ENCODE peak calls at places on chromosomes 2 and 18, in ten cellular contexts. W is cardiac muscle cell; E is SJSA1; D is right atrium auricular region; U is ovary; Q is CD4-positive, alpha-beta T cell; T is endodermal cell; L is mesenchymal stem cell; V is thoracic aorta; N is heart left ventricle. A is an unnamed sample.

GRCh38 chr2:105248316-105249070 is 7.0 kb downstream of the GPR45 start:
- DNase-seq in W (no peak), E (no peak), D (no peak), U (no peak), Q (no peak), T (no peak), L (no peak), V (no peak), N (no peak), A (peak; percentile 23)

GRCh38 chr2:108182489-108182888 is 57.3 kb upstream of the SULT1C3 start:
- DNase-seq in W (peak; percentile 6), E (no peak), D (no peak), U (no peak), Q (no peak), T (peak; percentile 89), L (peak; percentile 9), V (no peak), N (no peak), A (no peak)

GRCh38 chr2:191100216-191100615 is 50.6 kb downstream of the STAT4 start:
- DNase-seq in W (no peak), E (no peak), D (no peak), U (no peak), Q (no peak), T (no peak), L (no peak), V (no peak), N (no peak), A (no peak)

GRCh38 chr2:169349528-169349927 is 12.8 kb downstream of the LRP2 start:
- DNase-seq in W (no peak), E (no peak), D (no peak), U (no peak), Q (no peak), T (no peak), L (no peak), V (no peak), N (no peak), A (no peak)

GRCh38 chr2:37784071-37784758 is 112.8 kb upstream of the CDC42EP3 start:
- DNase-seq in W (no peak), E (no peak), D (no peak), U (no peak), Q (no peak), T (no peak), L (no peak), V (no peak), N (no peak), A (no peak)

GRCh38 chr2:55772309-55772980 is 78.8 kb upstream of the PNPT1 start:
- DNase-seq in W (no peak), E (no peak), D (no peak), U (no peak), Q (no peak), T (no peak), L (no peak), V (no peak), N (no peak), A (no peak)

GRCh38 chr18:53909668-53910067 is 314.8 kb downstream of the MBD2 start:
- DNase-seq in W (no peak), E (peak; percentile 51), D (no peak), U (no peak), Q (no peak), T (no peak), L (peak; percentile 4), V (no peak), N (no peak), A (peak; percentile 48)

GRCh38 chr2:167318581-167318980 is 430.3 kb downstream of the XIRP2 start:
- DNase-seq in W (no peak), E (no peak), D (no peak), U (no peak), Q (no peak), T (no peak), L (no peak), V (no peak), N (no peak), A (no peak)

GRCh38 chr2:138830547-138830946 is 50.4 kb upstream of the NXPH2 start:
- DNase-seq in W (no peak), E (no peak), D (no peak), U (no peak), Q (no peak), T (no peak), L (no peak), V (no peak), N (no peak), A (no peak)

GRCh38 chr18:11064106-11064505 is 85.3 kb downstream of the PIEZO2 start:
- DNase-seq in W (no peak), E (no peak), D (no peak), U (no peak), Q (no peak), T (no peak), L (peak; percentile 60), V (no peak), N (no peak), A (peak; percentile 39)

GRCh38 chr2:168961450-168962229 is 60.5 kb downstream of the G6PC2 start:
- DNase-seq in W (peak; percentile 91), E (no peak), D (no peak), U (no peak), Q (no peak), T (peak; percentile 65), L (peak; percentile 81), V (no peak), N (no peak), A (peak; percentile 90)

GRCh38 chr18:74286106-74286856 is 5.5 kb downstream of the CYB5A start:
- DNase-seq in W (no peak), E (no peak), D (no peak), U (no peak), Q (no peak), T (no peak), L (no peak), V (no peak), N (no peak), A (peak; percentile 50)

GRCh38 chr2:33672389-33672788 is 73.3 kb upstream of the FAM98A start:
- DNase-seq in W (no peak), E (no peak), D (no peak), U (no peak), Q (no peak), T (no peak), L (no peak), V (no peak), N (no peak), A (no peak)

DNA sequence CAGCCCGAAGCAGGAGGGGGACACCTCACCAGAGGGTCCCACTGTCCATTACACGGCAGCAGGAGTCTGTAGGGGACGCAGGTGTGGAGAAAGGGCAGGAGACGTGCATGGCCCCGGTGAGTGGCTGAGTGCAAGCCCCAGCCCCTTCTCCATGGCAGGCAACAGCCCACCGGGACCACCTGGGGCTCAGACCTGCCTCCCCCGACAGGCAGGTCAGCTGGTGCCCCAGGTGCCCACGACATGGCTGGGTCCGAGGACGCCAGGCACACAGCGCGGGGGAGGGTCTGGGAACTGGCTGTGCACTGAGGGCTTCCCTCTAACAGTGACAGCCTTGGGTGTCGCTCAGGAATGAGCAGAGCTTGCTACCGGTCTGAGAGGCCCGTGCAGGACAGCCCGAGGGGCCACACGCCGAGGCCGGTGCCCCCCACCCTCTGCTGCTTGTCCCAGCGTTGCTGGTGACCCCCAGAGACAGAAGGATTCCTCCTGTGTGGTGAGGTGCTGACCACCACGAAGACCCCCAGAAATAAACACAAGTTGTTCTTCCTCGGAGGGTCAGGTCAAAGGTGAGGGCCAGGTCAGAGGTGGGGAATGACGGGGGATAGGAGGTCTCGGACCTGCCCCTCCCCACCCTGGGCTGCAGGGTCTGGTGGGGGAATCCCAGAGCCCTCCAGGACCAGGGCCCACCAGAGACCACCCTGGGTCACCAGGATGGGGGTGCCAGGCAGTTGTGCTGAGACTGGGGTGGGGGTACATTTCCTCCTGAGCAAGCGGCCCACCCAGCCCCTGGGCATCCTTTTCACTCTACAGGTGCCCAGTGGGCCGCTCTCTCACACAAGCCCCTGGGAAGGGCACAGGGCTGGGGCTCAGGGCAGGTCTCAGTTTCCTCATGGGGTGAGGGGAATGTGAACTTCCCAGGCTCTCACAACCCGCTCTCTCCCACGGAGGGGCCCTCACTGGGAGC is 50.6 kb downstream of the SLC66A2 start:
- DNase-seq in W (no peak), E (peak; percentile 36), D (peak; percentile 50), U (peak; percentile 20), Q (no peak), T (peak; percentile 31), L (no peak), V (no peak), N (no peak), A (no peak)
- H3K9me3 ChIP-seq in W (no peaks in the 10 kb centered on the region), E (peaks cover 46% of the 10 kb centered on the region), D (peaks cover 14% of the 10 kb centered on the region), U (no peaks in the 10 kb centered on the region), Q (peaks cover 11% of the 10 kb centered on the region), T (peaks cover 28% of the 10 kb centered on the region), L (peaks cover 31% of the 10 kb centered on the region), V (peaks cover 28% of the 10 kb centered on the region), N (peaks cover 7% of the 10 kb centered on the region), A (peaks cover 24% of the 10 kb centered on the region)

DNA sequence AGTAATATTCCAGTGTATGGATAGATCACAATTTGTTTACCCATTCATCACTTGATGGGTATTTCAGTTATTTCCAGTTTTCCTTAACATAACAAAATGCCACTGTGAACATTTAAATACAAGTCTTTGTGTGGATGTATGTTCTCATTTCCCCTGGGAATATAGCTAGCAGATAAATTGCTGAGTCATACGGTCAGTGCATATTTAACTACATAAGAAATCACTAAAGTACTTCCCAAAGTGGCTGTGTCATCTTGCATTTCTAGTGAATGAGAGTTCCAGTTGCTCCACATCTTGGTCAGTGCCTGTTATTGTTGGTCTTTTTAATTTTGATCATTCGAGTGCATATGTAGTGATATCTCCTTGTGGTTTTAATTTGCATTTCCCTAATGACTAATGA is 138.7 kb downstream of the BCL11A start:
- DNase-seq in W (peak; percentile 64), E (no peak), D (no peak), U (no peak), Q (no peak), T (no peak), L (peak; percentile 78), V (no peak), N (no peak), A (peak; percentile 47)
- H3K9me3 ChIP-seq in W (no peaks in the 10 kb centered on the region), E (no peaks in the 10 kb centered on the region), D (no peaks in the 10 kb centered on the region), U (no peaks in the 10 kb centered on the region), Q (no peaks in the 10 kb centered on the region), T (peaks cover 7% of the 10 kb centered on the region), L (peaks cover 11% of the 10 kb centered on the region), V (no peaks in the 10 kb centered on the region), N (no peaks in the 10 kb centered on the region), A (peaks cover 6% of the 10 kb centered on the region)

GRCh38 chr18:52183107-52183506 is 156.9 kb upstream of the DCC start:
- DNase-seq in W (no peak), E (no peak), D (no peak), U (no peak), Q (no peak), T (no peak), L (no peak), V (no peak), N (no peak), A (no peak)
- H3K9me3 ChIP-seq in W (no peaks in the 10 kb centered on the region), E (peaks cover under 1% of the 10 kb centered on the region), D (no peaks in the 10 kb centered on the region), U (no peaks in the 10 kb centered on the region), Q (no peaks in the 10 kb centered on the region), T (no peaks in the 10 kb centered on the region), L (peaks cover 18% of the 10 kb centered on the region), V (no peaks in the 10 kb centered on the region), N (no peaks in the 10 kb centered on the region), A (no peaks in the 10 kb centered on the region)

DNA sequence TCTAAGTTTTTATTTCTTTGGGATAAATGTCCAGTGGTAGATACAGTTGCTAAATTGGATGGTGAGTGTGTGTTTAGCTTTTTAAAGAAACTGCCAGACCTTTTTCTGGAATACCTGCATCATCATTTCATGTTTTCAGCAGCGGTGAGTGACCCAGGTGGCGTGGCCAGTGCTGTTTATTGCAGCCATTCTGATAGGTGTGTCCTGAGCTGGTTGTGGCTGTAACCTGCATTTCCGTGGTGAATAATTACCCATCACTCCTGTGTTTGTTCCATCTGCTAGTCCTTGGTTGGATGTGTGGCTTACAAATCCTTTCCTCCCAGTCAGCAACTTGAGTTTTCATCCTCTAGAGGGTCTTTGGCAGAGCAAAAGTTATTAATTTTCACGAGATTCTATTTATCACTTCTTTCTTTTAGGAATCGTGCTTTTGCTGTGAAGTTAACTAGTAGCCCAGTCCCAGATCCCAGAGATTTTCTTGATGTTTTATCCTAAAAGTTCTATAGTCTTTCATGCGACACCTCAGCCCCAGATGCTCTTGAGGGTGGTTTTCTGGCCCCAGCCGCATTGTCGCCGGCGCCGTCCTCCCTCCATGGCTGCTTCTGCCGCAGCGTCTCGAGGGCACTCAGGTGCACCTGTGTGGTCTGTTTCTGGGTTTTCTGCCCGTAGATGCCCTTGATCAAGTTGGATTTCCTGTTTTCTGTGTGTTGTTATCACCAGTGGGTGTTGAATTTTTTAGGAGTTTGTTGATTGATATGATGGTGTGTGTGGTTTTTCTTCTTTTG is 44.9 kb downstream of the CTDP1 start:
- DNase-seq in W (no peak), E (no peak), D (no peak), U (no peak), Q (no peak), T (no peak), L (no peak), V (no peak), N (peak; percentile 5), A (no peak)
- H3K9me3 ChIP-seq in W (no peaks in the 10 kb centered on the region), E (peaks cover 9% of the 10 kb centered on the region), D (no peaks in the 10 kb centered on the region), U (no peaks in the 10 kb centered on the region), Q (no peaks in the 10 kb centered on the region), T (no peaks in the 10 kb centered on the region), L (peaks cover 52% of the 10 kb centered on the region), V (peaks cover under 1% of the 10 kb centered on the region), N (no peaks in the 10 kb centered on the region), A (peaks cover 20% of the 10 kb centered on the region)

A was measured in adipocyte.